ENCODE peak calls at places on chromosomes 6 and 20, in nine cellular contexts. One of them, this sample, is unnamed.
A peak's percentile ranks its signal among the peaks of the same experiment; 100 is the strongest.

GRCh38 chr6:158047563-158048323 is 66.1 kb downstream of the SYNJ2 start:
- DNase-seq in A172: no peak
- DNase-seq in NCI-H1930: no peak
- DNase-seq in progenitor cell of endocrine pancreas: no peak
- DNase-seq in thoracic aorta: no peak
- DNase-seq in WTC11: no peak
- DNase-seq in cardiac fibroblast: no peak
- DNase-seq in ascending aorta: no peak
- DNase-seq in EL: no peak
- DNase-seq in this sample: no peak

GRCh38 chr6:107821591-107821990 is 2.5 kb downstream of the SCML4 start:
- DNase-seq in NCI-H1930: no peak
- DNase-seq in WTC11: no peak
- DNase-seq in thoracic aorta: no peak
- DNase-seq in cardiac fibroblast: no peak
- DNase-seq in ascending aorta: no peak
- DNase-seq in EL: no peak
- DNase-seq in A172: no peak
- DNase-seq in progenitor cell of endocrine pancreas: no peak
- DNase-seq in this sample: no peak

GRCh38 chr6:45677381-45677992 is 299.8 kb upstream of the SUPT3H start:
- DNase-seq in A172: no peak
- DNase-seq in ascending aorta: no peak
- DNase-seq in NCI-H1930: no peak
- DNase-seq in EL: no peak
- DNase-seq in cardiac fibroblast: peak; percentile 48
- DNase-seq in WTC11: no peak
- DNase-seq in thoracic aorta: no peak
- DNase-seq in progenitor cell of endocrine pancreas: no peak
- DNase-seq in this sample: no peak

GRCh38 chr6:7140631-7141366 is 33.0 kb downstream of the RREB1 start:
- DNase-seq in A172: peak; percentile 61
- DNase-seq in progenitor cell of endocrine pancreas: peak; percentile 64
- DNase-seq in EL: peak; percentile 87
- DNase-seq in WTC11: peak; percentile 83
- DNase-seq in thoracic aorta: peak; percentile 50
- DNase-seq in cardiac fibroblast: peak; percentile 78
- DNase-seq in NCI-H1930: peak; percentile 68
- DNase-seq in ascending aorta: peak; percentile 92
- DNase-seq in this sample: peak; percentile 55

GRCh38 chr20:53763707-53764415 is 170.2 kb upstream of the ZNF217 start:
- DNase-seq in ascending aorta: no peak
- DNase-seq in thoracic aorta: no peak
- DNase-seq in NCI-H1930: no peak
- DNase-seq in cardiac fibroblast: peak; percentile 70
- DNase-seq in progenitor cell of endocrine pancreas: no peak
- DNase-seq in WTC11: peak; percentile 26
- DNase-seq in EL: no peak
- DNase-seq in A172: no peak
- DNase-seq in this sample: no peak

GRCh38 chr20:47220161-47220582 is 136.3 kb downstream of the ZMYND8 start:
- DNase-seq in WTC11: peak; percentile 67
- DNase-seq in cardiac fibroblast: peak; percentile 51
- DNase-seq in EL: peak; percentile 38
- DNase-seq in ascending aorta: no peak
- DNase-seq in A172: peak; percentile 21
- DNase-seq in progenitor cell of endocrine pancreas: no peak
- DNase-seq in thoracic aorta: no peak
- DNase-seq in NCI-H1930: peak; percentile 41
- DNase-seq in this sample: no peak

GRCh38 chr6:43724354-43724753 is 36.8 kb upstream of the MRPS18A start:
- DNase-seq in NCI-H1930: no peak
- DNase-seq in WTC11: no peak
- DNase-seq in EL: no peak
- DNase-seq in progenitor cell of endocrine pancreas: no peak
- DNase-seq in cardiac fibroblast: no peak
- DNase-seq in A172: no peak
- DNase-seq in thoracic aorta: no peak
- DNase-seq in ascending aorta: no peak
- DNase-seq in this sample: no peak

GRCh38 chr20:8365634-8366033 is 233.6 kb downstream of the PLCB1 start:
- DNase-seq in NCI-H1930: no peak
- DNase-seq in progenitor cell of endocrine pancreas: no peak
- DNase-seq in WTC11: no peak
- DNase-seq in A172: no peak
- DNase-seq in thoracic aorta: no peak
- DNase-seq in EL: no peak
- DNase-seq in cardiac fibroblast: no peak
- DNase-seq in ascending aorta: no peak
- DNase-seq in this sample: no peak

GRCh38 chr20:59645316-59645715 is 41.0 kb downstream of the PHACTR3 start:
- DNase-seq in progenitor cell of endocrine pancreas: no peak
- DNase-seq in NCI-H1930: no peak
- DNase-seq in WTC11: no peak
- DNase-seq in thoracic aorta: no peak
- DNase-seq in EL: no peak
- DNase-seq in A172: no peak
- DNase-seq in ascending aorta: no peak
- DNase-seq in cardiac fibroblast: no peak
- DNase-seq in this sample: no peak

GRCh38 chr20:46931699-46932098 is 37.1 kb downstream of the EYA2 start:
- DNase-seq in ascending aorta: no peak
- DNase-seq in EL: no peak
- DNase-seq in cardiac fibroblast: no peak
- DNase-seq in progenitor cell of endocrine pancreas: no peak
- DNase-seq in thoracic aorta: no peak
- DNase-seq in NCI-H1930: no peak
- DNase-seq in WTC11: no peak
- DNase-seq in A172: no peak
- DNase-seq in this sample: no peak

GRCh38 chr6:136846046-136846445 is 23.7 kb downstream of the PEX7 start:
- DNase-seq in EL: peak; percentile 52
- DNase-seq in ascending aorta: no peak
- DNase-seq in A172: peak; percentile 13
- DNase-seq in NCI-H1930: peak; percentile 13
- DNase-seq in progenitor cell of endocrine pancreas: no peak
- DNase-seq in cardiac fibroblast: peak; percentile 83
- DNase-seq in thoracic aorta: no peak
- DNase-seq in WTC11: peak; percentile 19
- DNase-seq in this sample: no peak

GRCh38 chr6:139519571-139520031 is 145.2 kb upstream of the CITED2 start:
- DNase-seq in thoracic aorta: no peak
- DNase-seq in progenitor cell of endocrine pancreas: no peak
- DNase-seq in cardiac fibroblast: peak; percentile 65
- DNase-seq in A172: peak; percentile 33
- DNase-seq in NCI-H1930: no peak
- DNase-seq in EL: no peak
- DNase-seq in WTC11: no peak
- DNase-seq in ascending aorta: no peak
- DNase-seq in this sample: no peak

GRCh38 chr20:22464312-22465003 is 119.9 kb downstream of the FOXA2 start:
- DNase-seq in EL: no peak
- DNase-seq in thoracic aorta: no peak
- DNase-seq in cardiac fibroblast: no peak
- DNase-seq in NCI-H1930: no peak
- DNase-seq in ascending aorta: no peak
- DNase-seq in A172: no peak
- DNase-seq in progenitor cell of endocrine pancreas: no peak
- DNase-seq in WTC11: no peak
- DNase-seq in this sample: no peak